ENCODE peak calls at places on chromosome X, in ten cellular contexts. S is NCI-H1436, W is astrocyte of the spinal cord, R is coronary artery, Q is HT1080, O is NCI-H510A treated with DMSO at 0.1 percent for 48 hours, A is T-helper 2 cell, P is activated B cell treated with CpG ODN at 0.5 μM for 24 hours, E is globus pallidus, N is LNCaP clone FGC. T is an unnamed sample.
A peak's percentile ranks its signal among the peaks of the same experiment; 100 is the strongest.

GRCh38 chrX:109926743-109927662 is 75.9 kb upstream of the TMEM164 start:
- DNase-seq in S (no peak), N (no peak), Q (no peak), A (no peak), R (no peak), W (no peak), O (no peak), P (no peak), E (no peak), T (no peak)

GRCh38 chrX:70402721-70403120 is 20.4 kb upstream of the GDPD2 start:
- DNase-seq in E (no peak), S (no peak), W (no peak), O (no peak), R (no peak), Q (no peak), A (no peak), P (no peak), N (no peak), T (no peak)

GRCh38 chrX:69493193-69493592 is 10.9 kb upstream of the NALF2 start:
- DNase-seq in W (no peak), P (no peak), E (no peak), A (no peak), Q (peak; percentile 15), S (peak; percentile 22), N (no peak), R (no peak), O (peak; percentile 32), T (no peak)

GRCh38 chrX:136646602-136647239 is 1.2 kb upstream of the CD40LG start:
- DNase-seq in A (no peak), P (no peak), R (no peak), Q (no peak), S (no peak), E (no peak), N (no peak), O (no peak), W (no peak), T (no peak)

GRCh38 chrX:38890326-38890725 is 89.1 kb downstream of the MID1IP1 start:
- DNase-seq in N (no peak), E (no peak), W (no peak), A (no peak), R (no peak), Q (no peak), S (no peak), O (no peak), P (no peak), T (no peak)

GRCh38 chrX:119502727-119503483 is 34.7 kb downstream of the SLC25A5 start:
- DNase-seq in P (no peak), Q (peak; percentile 80), N (no peak), A (no peak), O (peak; percentile 55), W (peak; percentile 60), E (no peak), S (peak; percentile 77), R (no peak), T (no peak)

GRCh38 chrX:120316587-120317283 is 5.5 kb upstream of the TMEM255A start:
- DNase-seq in W (peak; percentile 28), O (no peak), R (no peak), Q (peak; percentile 66), E (no peak), A (no peak), N (peak; percentile 15), P (no peak), S (no peak), T (no peak)

GRCh38 chrX:123140904-123141303 is 43.2 kb upstream of the GRIA3 start:
- DNase-seq in S (no peak), E (no peak), O (no peak), Q (no peak), W (no peak), P (no peak), R (no peak), N (no peak), A (no peak), T (no peak)

GRCh38 chrX:8748855-8749254 is 16.9 kb upstream of the ANOS1 start:
- DNase-seq in S (no peak), W (peak; percentile 42), E (no peak), N (no peak), A (no peak), O (no peak), Q (peak; percentile 61), R (no peak), P (no peak), T (no peak)

GRCh38 chrX:118612290-118612689 is 115.1 kb upstream of the IL13RA1 start:
- DNase-seq in W (no peak), N (no peak), R (no peak), P (no peak), E (no peak), Q (no peak), A (no peak), O (no peak), S (no peak), T (no peak)

GRCh38 chrX:85592980-85593379 is 213.5 kb upstream of the POF1B start:
- DNase-seq in R (no peak), S (no peak), E (no peak), O (no peak), A (no peak), W (no peak), N (no peak), Q (no peak), P (no peak), T (no peak)

GRCh38 chrX:1601051-1601767 is 9.8 kb downstream of the AKAP17A start:
- DNase-seq in W (no peak), S (no peak), N (no peak), E (no peak), R (no peak), P (no peak), Q (no peak), O (no peak), A (no peak), T (no peak)

GRCh38 chrX:9355739-9356138 is 109.1 kb upstream of the TBL1X start:
- DNase-seq in P (no peak), S (no peak), A (no peak), N (no peak), O (no peak), R (no peak), E (no peak), Q (peak; percentile 26), W (no peak), T (no peak)

GRCh38 chrX:15854080-15854655 is 445 bp downstream of the AP1S2 start:
- DNase-seq in W (no peak), Q (peak; percentile 29), N (no peak), S (no peak), A (peak; percentile 11), P (peak; percentile 42), O (peak; percentile 25), R (peak; percentile 79), E (peak; percentile 54), T (peak; percentile 47)

GRCh38 chrX:101362116-101362515 is 13.6 kb upstream of the TIMM8A start:
- DNase-seq in P (no peak), S (no peak), Q (no peak), A (no peak), W (no peak), O (no peak), R (no peak), N (no peak), E (no peak), T (no peak)